ENCODE peak calls at places on chromosomes 2 and 18, in six cellular contexts. N is mucosa of descending colon, J is A673, W is fibroblast of mammary gland, L is osteocyte, B is hepatocyte. O is an unnamed sample.

GRCh38 chr18:55064760-55065159 is 105.5 kb upstream of the CCDC68 start:
- DNase-seq in N (no peak), J (no peak), W (no peak), L (no peak), B (no peak), O (no peak)

GRCh38 chr2:224957540-224958465 is 84.5 kb downstream of the DOCK10 start:
- DNase-seq in N (peak), J (no peak), W (no peak), L (no peak), B (no peak), O (peak)

GRCh38 chr2:626491-627339 is 50.5 kb downstream of the TMEM18 start:
- DNase-seq in N (no peak), J (no peak), W (no peak), L (peak), B (no peak), O (no peak)

GRCh38 chr18:32469691-32470131 is 971 bp downstream of the GAREM1 start:
- DNase-seq in N (no peak), J (peak), W (peak), L (no peak), B (peak), O (no peak)

GRCh38 chr2:14632133-14632936 is at the start of gene LRATD1:
- DNase-seq in N (peak), J (peak), W (peak), L (no peak), B (peak), O (no peak)

GRCh38 chr2:19358242-19359020 is at the start of gene OSR1:
- DNase-seq in N (peak), J (no peak), W (peak), L (peak), B (peak), O (no peak)

GRCh38 chr2:136929531-136929930 is 164.2 kb downstream of the THSD7B start:
- DNase-seq in N (no peak), J (no peak), W (no peak), L (no peak), B (no peak), O (no peak)

GRCh38 chr2:227783404-227784138 is 30.1 kb upstream of the CCL20 start:
- DNase-seq in N (no peak), J (no peak), W (no peak), L (peak), B (no peak), O (no peak)

GRCh38 chr2:133553838-133554408 is 14.3 kb downstream of the NCKAP5 start:
- DNase-seq in N (no peak), J (no peak), W (no peak), L (no peak), B (no peak), O (no peak)

GRCh38 chr2:3608373-3609278 is 13.7 kb downstream of the COLEC11 start:
- DNase-seq in N (no peak), J (no peak), W (no peak), L (peak), B (no peak), O (peak)

GRCh38 chr2:105399207-105399861 is 483 bp upstream of the FHL2 start:
- DNase-seq in N (no peak), J (no peak), W (no peak), L (peak), B (no peak), O (no peak)

GRCh38 chr18:4004176-4004829 is 450.8 kb downstream of the DLGAP1 start:
- DNase-seq in N (no peak), J (peak), W (peak), L (no peak), B (no peak), O (no peak)

GRCh38 chr2:142983174-142983573 is 105.7 kb downstream of the KYNU start:
- DNase-seq in N (no peak), J (no peak), W (no peak), L (no peak), B (no peak), O (no peak)

GRCh38 chr2:11744631-11745394 is 1.6 kb upstream of the LPIN1 start:
- DNase-seq in N (peak), J (peak), W (peak), L (peak), B (peak), O (peak)

GRCh38 chr18:486929-487328 is 13.6 kb downstream of the COLEC12 start:
- DNase-seq in N (no peak), J (no peak), W (no peak), L (no peak), B (no peak), O (no peak)

GRCh38 chr2:238169021-238169707 is 10.4 kb downstream of the ERFE start:
- DNase-seq in N (no peak), J (peak), W (peak), L (no peak), B (no peak), O (no peak)

GRCh38 chr2:212135739-212136138 is 402.9 kb downstream of the ERBB4 start:
- DNase-seq in N (no peak), J (peak), W (peak), L (no peak), B (no peak), O (no peak)

GRCh38 chr2:120456867-120457266 is 110.9 kb downstream of the INHBB start:
- DNase-seq in N (no peak), J (no peak), W (no peak), L (no peak), B (no peak), O (no peak)
- TF ChIP-seq CTCF in N (no peak), J (no peak), W (peak), L (no peak), B (no peak), O (peak)

GRCh38 chr2:88187927-88188326 is 17.8 kb downstream of the THNSL2 start:
- DNase-seq in N (no peak), J (peak), W (no peak), L (no peak), B (no peak), O (no peak)
- TF ChIP-seq CTCF in N (no peak), J (peak), W (peak), L (no peak), B (peak), O (peak)

GRCh38 chr18:12287684-12288405 is 20.2 kb upstream of the TUBB6 start:
- DNase-seq in N (peak), J (peak), W (peak), L (no peak), B (peak), O (no peak)
- TF ChIP-seq CTCF in N (no peak), J (no peak), W (no peak), L (no peak), B (no peak), O (no peak)

GRCh38 chr2:144071461-144071860 is 448.5 kb downstream of the ZEB2 start:
- DNase-seq in N (no peak), J (no peak), W (peak), L (no peak), B (no peak), O (no peak)
- TF ChIP-seq CTCF in N (no peak), J (no peak), W (peak), L (no peak), B (no peak), O (no peak)

DNA sequence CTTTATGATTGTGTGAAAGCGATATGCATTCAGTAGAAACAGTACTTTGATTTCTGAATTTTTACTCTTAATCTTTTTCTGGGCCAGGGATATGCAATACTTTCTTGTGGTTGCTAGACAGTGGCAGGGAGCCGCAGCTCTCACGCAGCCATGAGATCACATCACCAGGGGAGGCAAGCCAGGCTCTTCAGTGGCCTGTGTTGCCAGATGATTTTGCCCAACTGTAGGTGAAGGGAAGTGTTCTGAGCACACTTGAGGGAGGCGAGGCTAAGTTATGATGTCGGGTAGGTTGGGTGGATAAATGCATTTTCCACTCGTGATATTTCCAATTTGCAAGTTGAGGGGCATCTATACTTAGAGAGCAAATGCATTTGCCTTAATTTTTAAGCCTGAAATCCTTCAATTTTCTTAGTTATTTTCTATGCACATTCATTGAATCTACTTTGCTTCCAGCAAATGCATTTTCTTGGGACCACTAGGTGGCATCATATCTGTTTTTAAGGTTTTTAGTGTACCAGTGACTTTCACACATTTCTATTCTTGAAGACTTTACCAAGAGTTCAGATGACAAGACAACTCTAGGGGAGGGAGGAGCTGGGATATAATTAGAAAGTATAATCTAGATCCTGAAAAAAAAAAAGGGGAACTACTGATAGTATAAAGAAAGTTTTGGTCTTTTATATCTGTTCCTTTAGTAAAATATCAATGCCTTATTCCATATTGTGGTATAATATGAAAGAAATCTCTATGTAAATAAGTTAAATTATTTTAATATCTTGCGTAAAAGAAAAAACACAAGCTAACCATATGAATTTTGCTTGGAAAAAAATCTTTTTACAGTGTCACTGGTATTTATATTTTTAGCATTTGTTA is 643.3 kb downstream of the SOCS6 start:
- DNase-seq in N (no peak), J (peak), W (peak), L (no peak), B (peak), O (peak)
- TF ChIP-seq CTCF in N (no peak), J (peak), W (peak), L (peak), B (peak), O (peak)

DNA sequence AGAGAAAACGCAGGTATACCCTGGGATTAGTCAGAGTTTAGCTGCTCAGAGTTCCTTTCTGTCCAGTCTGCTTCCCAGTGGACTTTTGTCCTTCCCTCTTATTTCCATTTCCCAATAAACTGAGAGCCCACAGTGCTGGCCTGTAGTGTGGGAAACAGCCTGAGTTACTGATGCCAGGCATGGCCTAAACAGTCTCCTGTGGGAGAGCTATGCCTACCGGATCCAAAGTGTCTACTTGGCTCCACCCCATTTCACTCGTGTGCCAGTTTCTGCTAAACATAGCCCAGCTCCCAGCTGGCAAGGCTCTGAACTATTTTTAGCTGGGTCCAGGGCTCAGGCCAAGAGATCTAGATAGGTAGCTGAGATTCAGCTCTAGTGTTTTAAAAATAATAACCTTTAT is 15.6 kb upstream of the PPP1CB start:
- DNase-seq in N (peak), J (no peak), W (no peak), L (no peak), B (no peak), O (no peak)
- TF ChIP-seq CTCF in N (no peak), J (no peak), W (no peak), L (no peak), B (no peak), O (no peak)

DNA sequence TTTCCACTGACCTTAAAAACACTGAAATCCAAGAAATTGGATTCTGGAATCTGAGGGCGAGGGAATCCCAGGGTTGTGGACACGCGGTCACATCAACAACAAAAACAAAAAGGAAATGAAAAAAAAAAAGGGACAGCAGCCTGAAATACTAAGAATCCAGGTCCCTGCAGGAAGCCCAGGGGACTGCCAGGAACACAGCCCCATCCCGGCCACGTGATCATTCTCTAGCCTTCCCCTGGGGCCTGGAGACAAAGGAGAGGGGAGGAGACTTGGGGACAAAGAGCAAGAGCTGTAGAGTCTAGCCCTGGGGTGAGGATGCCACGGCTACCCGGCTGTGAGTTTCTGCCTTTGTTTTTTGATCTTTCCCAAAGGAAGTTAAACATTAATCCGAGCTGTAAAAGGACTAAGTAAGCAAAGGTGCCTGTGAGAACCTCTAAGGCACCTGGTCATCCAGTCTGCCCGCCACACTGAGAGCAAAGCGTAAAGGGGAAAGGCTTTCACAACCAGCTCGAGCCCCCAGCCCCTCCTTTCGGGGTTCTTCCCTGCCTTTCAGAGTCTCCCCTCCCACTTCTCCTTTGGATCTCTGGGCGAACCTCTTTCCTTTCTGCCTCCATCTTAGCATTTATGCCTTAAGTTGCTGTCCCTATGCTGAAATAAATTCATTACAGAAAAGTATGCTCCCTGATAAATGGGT is 57.9 kb upstream of the MSH2 start:
- DNase-seq in N (peak), J (peak), W (peak), L (no peak), B (peak), O (no peak)
- TF ChIP-seq CTCF in N (no peak), J (peak), W (no peak), L (no peak), B (no peak), O (no peak)

O was measured in OCI-LY7.